ENCODE peak calls at places on chromosomes 16 and 17, in five cellular contexts. T, D, E, Z and A are unnamed samples. For H3K4me1, the result is how much of the 10 kb centered on the place peaks cover.

GRCh38 chr17:32440722-32441121 is 3.6 kb upstream of the PSMD11 start:
- DNase-seq in T (no peak), D (no peak), E (no peak), Z (no peak), A (no peak)

GRCh38 chr16:53664724-53665345 is 38.8 kb downstream of the RPGRIP1L start:
- DNase-seq in D (no peak), E (peak), T (no peak), Z (no peak), A (peak)

GRCh38 chr16:87924937-87925670 is 11.2 kb downstream of the CA5A start:
- DNase-seq in D (no peak), T (no peak), E (no peak), Z (no peak), A (no peak)

GRCh38 chr16:57070986-57071540 is 21.3 kb upstream of the CPNE2 start:
- DNase-seq in D (no peak), E (no peak), Z (no peak), T (no peak), A (no peak)

GRCh38 chr17:21165922-21166598 is 39.3 kb downstream of the DHRS7B start:
- DNase-seq in T (no peak), E (no peak), Z (no peak), D (no peak), A (no peak)

GRCh38 chr17:74649909-74650308 is 26.4 kb upstream of the CD300E start:
- DNase-seq in Z (no peak), T (no peak), D (no peak), E (no peak), A (no peak)

GRCh38 chr16:50103764-50104163 is 38.0 kb downstream of the HEATR3 start:
- DNase-seq in Z (no peak), T (no peak), D (no peak), E (no peak), A (peak)

GRCh38 chr17:8639709-8640108 is 9.2 kb upstream of the MYH10 start:
- DNase-seq in T (no peak), Z (no peak), E (no peak), D (no peak), A (no peak)

GRCh38 chr17:75843577-75844529 is at the start of gene UNC13D:
- DNase-seq in T (no peak), E (no peak), Z (no peak), D (no peak), A (no peak)

GRCh38 chr17:77887464-77888241 is 70.8 kb upstream of the TNRC6C start:
- DNase-seq in D (no peak), Z (peak), T (peak), E (peak), A (peak)

GRCh38 chr16:51407199-51407598 is 256.1 kb upstream of the SALL1 start:
- DNase-seq in E (no peak), Z (no peak), D (peak), T (no peak), A (no peak)

GRCh38 chr16:51401673-51402072 is 250.6 kb upstream of the SALL1 start:
- DNase-seq in T (no peak), D (no peak), Z (no peak), E (no peak), A (no peak)

GRCh38 chr16:51402785-51403184 is 251.7 kb upstream of the SALL1 start:
- DNase-seq in E (no peak), D (no peak), Z (no peak), T (no peak), A (peak)

GRCh38 chr16:51402239-51402638 is 251.2 kb upstream of the SALL1 start:
- DNase-seq in T (no peak), Z (no peak), D (no peak), E (no peak), A (no peak)

DNA sequence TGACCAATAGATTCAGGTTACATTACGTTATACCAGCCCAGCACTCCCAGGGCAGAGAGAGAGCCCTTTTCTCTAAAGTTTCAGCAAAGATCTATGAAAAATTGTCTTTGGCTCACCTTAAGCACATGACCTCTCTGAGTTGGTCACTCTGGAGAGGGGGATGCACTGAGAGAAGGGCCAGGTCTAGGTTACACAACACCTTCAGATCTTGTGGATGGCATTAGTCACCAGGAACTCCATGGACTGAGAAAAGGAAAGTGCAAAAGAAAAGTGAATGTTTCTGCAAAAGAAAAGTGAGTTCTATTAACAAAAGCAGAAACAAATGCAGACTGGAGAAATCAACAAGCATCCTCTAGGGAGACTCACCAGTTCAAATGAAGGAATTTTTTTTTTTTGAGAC is 253.3 kb upstream of the SALL1 start:
- DNase-seq in E (no peak), Z (no peak), D (no peak), T (no peak), A (no peak)
- H3K4me1 ChIP-seq in E (under half), Z (under half), D (under half), T (under half), A (under half)

GRCh38 chr16:4376126-4376819 is 4.6 kb downstream of the VASN start:
- DNase-seq in E (peak), D (no peak), T (no peak), Z (peak), A (peak)

GRCh38 chr16:4378202-4378666 is 6.6 kb downstream of the VASN start:
- DNase-seq in T (no peak), Z (no peak), E (peak), D (no peak), A (no peak)

GRCh38 chr16:4379001-4379688 is 7.5 kb downstream of the VASN start:
- DNase-seq in E (peak), D (no peak), T (no peak), Z (no peak), A (no peak)

GRCh38 chr16:4376820-4377572 is 5.3 kb downstream of the VASN start:
- DNase-seq in Z (no peak), D (no peak), T (no peak), E (no peak), A (peak)

GRCh38 chr16:4377573-4378146 is 6.0 kb downstream of the VASN start:
- DNase-seq in Z (peak), T (peak), E (no peak), D (no peak), A (peak)
- H3K4me1 ChIP-seq in Z (under half), T (under half), E (under half), D (under half), A (half or more)

DNA sequence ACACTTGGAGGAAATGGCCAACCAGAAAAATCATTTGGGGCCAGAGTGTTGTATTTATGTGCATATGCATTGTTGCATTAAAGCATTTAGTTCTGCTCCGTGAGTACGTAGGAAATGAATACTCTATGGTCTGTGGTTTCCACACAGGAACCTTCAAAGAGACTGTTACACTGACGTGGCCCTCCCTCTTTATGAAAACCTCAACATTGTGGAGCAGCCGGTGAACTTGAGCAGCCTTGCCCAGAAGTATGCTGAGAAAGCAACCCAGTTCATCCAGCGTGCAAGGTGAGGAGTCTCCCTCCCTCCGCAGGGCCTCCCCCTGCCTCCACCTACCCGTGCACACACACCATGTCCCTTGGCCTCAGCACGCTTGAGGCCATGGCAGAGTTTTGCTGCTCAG is 65.2 kb downstream of the ARSG start:
- DNase-seq in T (no peak), E (no peak), D (no peak), Z (no peak), A (no peak)
- H3K4me1 ChIP-seq in T (under half), E (under half), D (under half), Z (under half), A (under half)

DNA sequence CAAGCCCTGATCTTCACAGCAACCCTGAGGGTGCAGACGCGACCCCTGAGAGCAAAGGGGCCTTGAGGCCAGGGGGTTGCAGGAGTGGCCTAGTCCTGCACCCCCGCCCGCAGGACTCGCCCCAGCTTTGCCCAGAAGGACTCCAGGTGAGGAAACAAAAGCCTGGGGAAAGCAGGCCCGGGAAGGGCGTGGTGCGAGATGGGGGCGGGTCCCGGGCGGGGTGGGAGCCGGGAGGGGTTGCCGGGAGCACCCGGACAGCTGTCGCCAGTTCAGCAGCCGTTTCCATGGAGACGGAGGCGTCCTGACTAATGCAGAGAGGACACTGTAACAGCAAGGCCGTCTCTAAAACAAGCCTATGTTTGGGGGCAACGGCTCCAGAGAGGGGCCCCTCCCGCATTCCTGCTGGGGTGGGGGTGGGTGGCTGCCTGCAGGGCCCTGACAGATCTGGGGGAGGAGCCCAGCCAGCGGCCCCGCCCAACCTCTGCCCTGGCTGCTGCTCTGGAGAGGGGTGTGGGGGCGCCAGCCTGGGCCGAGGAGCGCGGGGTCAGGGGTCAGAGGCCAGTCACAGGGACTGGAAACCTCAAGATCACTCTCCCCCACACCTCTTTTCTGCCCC is 3.0 kb upstream of the TPPP3 start:
- DNase-seq in T (peak), Z (peak), E (peak), D (no peak), A (peak)
- H3K4me1 ChIP-seq in T (under half), Z (under half), E (under half), D (under half), A (under half)

GRCh38 chr17:62630365-62631085 is 3.1 kb downstream of the MRC2 start:
- DNase-seq in T (no peak), D (no peak), E (no peak), Z (no peak), A (peak)
- H3K4me1 ChIP-seq in T (under half), D (under half), E (under half), Z (under half), A (half or more)

DNA sequence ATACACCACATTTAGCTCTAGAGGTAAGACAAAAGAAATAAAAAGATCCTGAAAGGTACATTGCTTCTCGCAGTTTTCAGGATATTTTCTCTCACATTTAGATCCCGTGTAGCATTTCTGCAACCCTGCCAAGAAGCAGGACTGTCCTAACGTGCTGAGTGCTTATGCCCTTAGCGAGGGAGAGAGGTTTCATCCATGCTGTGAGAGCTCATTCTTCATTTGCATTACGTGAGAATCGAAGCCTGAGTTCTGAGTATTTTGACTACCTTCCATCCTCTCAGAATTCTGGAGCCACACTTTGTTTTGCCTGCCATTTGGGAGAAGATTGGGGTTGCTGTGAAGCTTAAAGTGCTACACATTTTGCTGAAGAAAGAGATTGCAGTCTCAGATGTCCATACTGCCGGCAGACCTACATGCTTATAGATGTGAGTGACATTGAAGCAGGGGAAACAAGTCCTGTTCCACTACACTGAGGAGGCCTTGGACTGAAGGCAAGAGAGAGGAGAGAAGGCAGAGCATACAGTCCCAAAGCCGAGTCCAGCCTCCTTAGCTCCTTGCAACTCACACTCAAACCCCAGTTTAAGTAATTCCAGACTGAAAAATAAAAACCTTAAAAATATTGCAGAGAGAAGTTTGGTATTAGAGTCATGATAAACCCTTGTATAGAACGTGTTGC is 183.0 kb downstream of the PRKCA start:
- DNase-seq in Z (no peak), T (peak), E (no peak), D (no peak), A (no peak)
- H3K4me1 ChIP-seq in Z (under half), T (under half), E (under half), D (under half), A (under half)

DNA sequence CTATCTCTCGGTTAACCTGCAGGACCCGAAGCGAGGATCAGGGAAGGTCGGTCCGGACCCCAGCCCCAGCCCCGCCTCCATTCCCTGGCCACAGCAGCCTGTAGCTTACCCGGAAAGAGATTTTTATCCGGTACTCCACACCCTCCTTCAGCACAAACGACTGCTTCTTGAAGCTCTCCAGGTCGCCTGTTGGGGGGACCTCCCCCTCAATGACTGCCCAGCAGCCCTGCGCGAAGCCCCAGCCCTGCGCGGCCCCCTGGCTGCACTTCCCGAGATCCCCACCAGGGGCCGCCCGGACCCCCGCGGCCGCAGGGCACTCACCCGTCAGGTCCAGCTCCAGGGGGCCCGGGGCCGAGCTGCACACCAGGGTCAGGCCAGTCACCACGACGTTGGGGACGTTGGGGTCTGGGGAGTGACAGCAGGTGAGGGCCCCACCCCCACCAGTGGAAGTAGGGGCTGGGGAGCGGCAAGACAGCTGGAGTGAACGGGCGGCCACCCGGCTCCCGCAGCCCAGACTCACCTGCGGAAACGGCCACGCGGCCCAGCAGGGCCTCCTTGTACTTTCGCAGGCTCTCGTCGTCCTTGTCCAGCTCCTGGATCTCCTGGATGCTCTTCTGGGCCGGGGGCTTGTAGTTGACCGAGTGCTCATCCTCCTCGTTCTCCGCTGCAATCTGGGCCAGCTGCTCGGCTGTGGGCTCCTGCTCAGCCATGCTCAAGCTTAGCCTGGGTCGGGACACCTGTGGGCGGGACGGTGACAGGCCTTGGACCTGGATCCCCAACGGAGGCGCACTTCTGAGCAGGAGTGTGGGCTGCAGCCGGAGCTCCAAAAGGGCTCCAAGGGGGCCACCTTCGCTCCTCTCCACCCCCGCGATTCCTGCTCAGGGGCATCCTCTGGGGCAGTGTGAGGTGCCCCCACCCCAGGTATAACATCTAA is 1.6 kb downstream of the ARHGDIA start:
- DNase-seq in T (peak), E (peak), Z (peak), D (no peak), A (peak)
- H3K4me1 ChIP-seq in T (under half), E (under half), Z (under half), D (under half), A (under half)